ENCODE peak calls at places on chromosomes 2 and 18, in four cellular contexts. D is uterus, X is thoracic aorta, G is RWPE1. J is an unnamed sample.

GRCh38 chr2:167331636-167332232 is 443.5 kb downstream of the XIRP2 start:
- DNase-seq in X (no peak), G (no peak), D (no peak), J (no peak)

GRCh38 chr2:199692489-199692888 is 158.5 kb downstream of the FTCDNL1 start:
- DNase-seq in D (no peak), G (no peak), X (no peak), J (no peak)

GRCh38 chr2:189466656-189467055 is 25.4 kb downstream of the WDR75 start:
- DNase-seq in X (no peak), D (no peak), G (no peak), J (no peak)

GRCh38 chr2:158893057-158893456 is 75.4 kb upstream of the TANC1 start:
- DNase-seq in X (no peak), D (no peak), G (peak; percentile 87), J (no peak)

GRCh38 chr2:88212251-88212790 is 42.2 kb downstream of the THNSL2 start:
- DNase-seq in X (no peak), G (peak; percentile 40), D (no peak), J (no peak)

GRCh38 chr2:55763721-55764120 is 70.1 kb upstream of the PNPT1 start:
- DNase-seq in G (no peak), D (no peak), X (no peak), J (no peak)

GRCh38 chr2:168118733-168119518 is 128.5 kb downstream of the STK39 start:
- DNase-seq in D (no peak), G (peak; percentile 22), X (no peak), J (no peak)

GRCh38 chr2:75558786-75559428 is 1.8 kb downstream of the EVA1A start:
- DNase-seq in D (no peak), G (no peak), X (no peak), J (no peak)

GRCh38 chr2:119864318-119864717 is 104.6 kb downstream of the PTPN4 start:
- DNase-seq in G (no peak), D (no peak), X (no peak), J (no peak)

GRCh38 chr2:203584784-203585183 is 49.7 kb upstream of the RAPH1 start:
- DNase-seq in G (no peak), D (no peak), X (no peak), J (no peak)

GRCh38 chr2:113309655-113310387 is 31.1 kb upstream of the PAX8 start:
- DNase-seq in X (no peak), G (peak; percentile 58), D (no peak), J (no peak)

GRCh38 chr2:170341684-170342631 is 164.0 kb downstream of the MYO3B start:
- DNase-seq in D (no peak), G (no peak), X (no peak), J (no peak)

GRCh38 chr18:67893896-67894295 is 377.4 kb upstream of the DSEL start:
- DNase-seq in D (no peak), G (no peak), X (no peak), J (no peak)

GRCh38 chr2:46749042-46749461 is 166.6 kb downstream of the MCFD2 start:
- DNase-seq in X (no peak), D (no peak), G (peak; percentile 65), J (no peak)
- H3K27ac ChIP-seq in X (no peak overlapping the region), D (no peak overlapping the region), G (no peak overlapping the region), J (no peak overlapping the region)

DNA sequence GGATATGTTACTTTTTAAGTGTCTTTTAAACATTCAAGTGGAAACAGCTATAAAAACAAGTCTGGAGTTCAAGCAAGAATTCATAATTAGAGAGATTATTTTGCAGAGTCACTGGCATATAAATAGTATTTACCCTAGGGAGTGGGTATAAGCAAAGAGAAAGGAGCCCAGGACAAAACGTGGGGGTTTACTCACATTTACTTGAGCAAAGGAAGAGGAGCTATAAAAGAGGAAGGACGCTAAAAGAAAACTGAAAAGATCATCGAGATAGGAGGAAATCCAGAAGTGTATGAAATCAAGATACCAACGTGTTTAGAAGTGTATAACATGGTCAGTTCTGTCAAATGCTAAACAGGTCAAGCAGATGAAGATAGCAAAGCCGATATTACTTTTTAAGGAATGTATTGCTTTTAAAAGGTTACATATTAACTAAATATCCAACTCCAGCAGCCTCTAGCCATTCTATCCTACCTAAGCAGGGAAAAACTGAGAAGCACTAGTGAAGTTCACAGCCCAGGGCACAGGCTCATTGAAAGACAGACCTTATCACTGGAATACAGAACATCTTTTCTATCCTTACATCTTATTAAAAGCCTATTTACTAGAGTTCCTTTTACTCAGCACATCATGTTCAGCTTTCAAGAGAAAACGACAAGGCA is 8.6 kb downstream of the KANSL1L start:
- DNase-seq in X (no peak), D (no peak), G (no peak), J (no peak)
- H3K27ac ChIP-seq in X (peak overlapping the region; percentile 65), D (no peak overlapping the region), G (no peak overlapping the region), J (no peak overlapping the region)

DNA sequence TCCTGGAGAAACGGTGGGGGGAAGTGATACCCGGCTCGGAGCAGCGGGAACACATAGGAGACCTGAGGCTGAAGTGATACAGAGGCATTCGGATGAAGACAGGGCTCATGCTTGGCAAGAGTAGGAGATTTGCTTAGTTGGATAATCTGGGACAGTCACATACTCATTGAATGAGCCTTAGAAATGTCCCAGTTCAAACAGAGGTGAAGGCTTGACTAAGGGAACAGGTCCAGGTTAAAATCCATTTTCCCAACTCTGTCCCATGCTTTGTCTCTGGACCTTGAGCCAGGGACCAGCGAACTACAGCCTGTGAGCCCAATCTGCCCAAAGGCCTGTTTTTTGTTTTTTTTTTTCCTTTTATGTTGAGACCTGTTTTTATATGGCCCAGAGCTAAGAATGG is 1.3 kb downstream of the UGT1A6 start:
- DNase-seq in D (no peak), G (no peak), X (no peak), J (no peak)
- H3K27ac ChIP-seq in D (no peak overlapping the region), G (no peak overlapping the region), X (no peak overlapping the region), J (no peak overlapping the region)

GRCh38 chr2:238632181-238633060 is 205.7 kb downstream of the ASB1 start:
- DNase-seq in G (no peak), X (no peak), D (no peak), J (no peak)
- H3K27ac ChIP-seq in G (no peak overlapping the region), X (no peak overlapping the region), D (no peak overlapping the region), J (no peak overlapping the region)

GRCh38 chr18:61989138-61989537 is 96.3 kb upstream of the RNF152 start:
- DNase-seq in G (no peak), X (no peak), D (no peak), J (no peak)

GRCh38 chr18:61991836-61992235 is 99.0 kb upstream of the RNF152 start:
- DNase-seq in G (no peak), X (no peak), D (no peak), J (no peak)

GRCh38 chr18:61992285-61992684 is 99.5 kb upstream of the RNF152 start:
- DNase-seq in X (no peak), G (peak; percentile 38), D (no peak), J (no peak)

GRCh38 chr18:61992923-61993322 is 100.1 kb upstream of the RNF152 start:
- DNase-seq in D (no peak), G (no peak), X (no peak), J (no peak)

GRCh38 chr18:61991201-61991600 is 98.4 kb upstream of the RNF152 start:
- DNase-seq in D (peak; percentile 31), G (no peak), X (no peak), J (no peak)
- H3K27ac ChIP-seq in D (peak overlapping the region; percentile 60), G (no peak overlapping the region), X (peak overlapping the region; percentile 52), J (no peak overlapping the region)

GRCh38 chr2:236578411-236578846 is 8.8 kb downstream of the ACKR3 start:
- DNase-seq in X (no peak), D (no peak), G (no peak), J (no peak)

GRCh38 chr2:236576053-236576452 is 6.4 kb downstream of the ACKR3 start:
- DNase-seq in X (no peak), G (no peak), D (no peak), J (no peak)

GRCh38 chr2:236576978-236577377 is 7.4 kb downstream of the ACKR3 start:
- DNase-seq in D (no peak), X (no peak), G (no peak), J (no peak)

GRCh38 chr2:236578980-236579745 is 9.5 kb downstream of the ACKR3 start:
- DNase-seq in D (no peak), G (no peak), X (no peak), J (no peak)

DNA sequence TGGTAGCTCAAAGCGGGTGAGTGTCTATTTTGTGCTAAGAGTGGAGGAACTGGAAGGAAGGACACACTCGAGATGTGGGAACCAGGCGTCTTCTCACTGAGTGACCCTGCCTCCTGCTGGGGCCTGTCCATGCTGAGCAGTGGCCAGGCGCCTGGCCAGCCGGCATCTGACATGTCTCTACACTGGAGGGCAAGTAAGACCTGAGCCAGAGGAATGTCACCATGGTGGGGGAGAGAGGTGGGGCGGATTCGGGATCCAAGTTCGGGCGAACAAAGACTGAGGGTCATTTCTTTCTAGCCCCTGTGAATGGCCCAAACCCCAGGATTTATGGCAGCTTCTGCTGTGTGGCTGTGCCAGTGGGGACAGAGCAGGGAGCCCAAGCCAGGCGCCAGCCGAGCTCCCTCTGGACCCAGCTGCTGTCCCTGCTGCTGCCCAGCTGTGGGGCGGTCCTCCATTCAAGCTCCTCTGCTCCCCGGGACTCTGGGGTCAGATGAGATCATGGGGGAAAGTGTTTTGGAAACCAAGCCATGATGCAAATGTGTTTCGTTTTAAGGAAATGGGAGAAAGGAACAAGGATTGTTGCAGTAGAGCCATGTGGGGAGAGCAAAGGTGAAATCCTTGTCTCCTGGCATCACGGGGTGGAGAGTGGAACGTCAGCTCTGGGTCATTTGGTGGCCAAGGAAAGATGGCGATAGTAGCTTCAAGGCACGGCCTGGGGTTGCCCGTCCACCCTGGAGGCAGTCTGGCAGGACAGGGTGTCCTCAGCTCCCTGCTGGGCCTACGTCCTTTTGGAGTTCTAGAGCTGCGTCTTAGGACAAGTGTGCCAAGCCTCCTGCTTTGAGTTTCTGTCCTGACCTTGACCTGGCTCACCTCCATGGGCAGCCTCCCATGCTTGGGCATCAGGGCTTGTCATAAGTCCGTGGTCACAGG is 8.1 kb downstream of the ACKR3 start:
- DNase-seq in G (no peak), D (no peak), X (no peak), J (no peak)
- H3K27ac ChIP-seq in G (no peak overlapping the region), D (no peak overlapping the region), X (peak overlapping the region; percentile 65), J (no peak overlapping the region)

GRCh38 chr2:233821709-233822100 is 32.6 kb downstream of the HJURP start:
- DNase-seq in X (no peak), D (no peak), G (no peak), J (no peak)
- H3K27ac ChIP-seq in X (no peak overlapping the region), D (no peak overlapping the region), G (no peak overlapping the region), J (no peak overlapping the region)

DNA sequence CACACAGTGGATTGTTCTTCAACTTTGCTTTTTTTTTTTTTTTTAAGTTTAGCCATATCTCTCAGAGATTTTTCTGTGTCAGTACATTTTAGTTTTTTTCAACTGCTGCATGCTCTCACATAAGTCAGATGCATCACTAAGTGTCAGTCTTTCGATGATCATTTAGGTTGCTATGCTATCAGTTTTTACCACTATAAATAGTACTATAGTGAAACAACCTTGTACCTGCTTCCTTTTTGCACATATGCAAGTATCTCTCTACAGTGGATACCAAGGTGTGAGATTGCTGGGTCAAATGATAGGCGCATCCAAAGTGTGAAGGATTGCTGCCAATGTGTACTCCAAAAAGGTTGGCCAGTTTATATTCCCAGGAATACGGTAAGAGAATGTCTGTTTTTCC is 33.5 kb upstream of the MAP4K3 start:
- DNase-seq in X (no peak), G (no peak), D (no peak), J (no peak)
- H3K27ac ChIP-seq in X (peak overlapping the region; percentile 31), G (no peak overlapping the region), D (peak overlapping the region; percentile 55), J (no peak overlapping the region)